ENCODE peak calls at places on chromosomes 11 and 22, in four cellular contexts. M is lower leg skin, S is testis, Y is stomach. L is an unnamed sample.

GRCh38 chr11:117071344-117071787 is 26.9 kb downstream of the SIK3 start:
- DNase-seq in M (peak), S (peak), Y (peak), L (no peak)

GRCh38 chr11:126391970-126392637 is 36.6 kb downstream of the ST3GAL4 start:
- DNase-seq in M (no peak), S (no peak), Y (no peak), L (no peak)

GRCh38 chr11:87712802-87713202 is 462.4 kb downstream of the RAB38 start:
- DNase-seq in M (no peak), S (no peak), Y (no peak), L (no peak)

GRCh38 chr11:107591098-107591445 is at the start of gene ELMOD1:
- DNase-seq in M (no peak), S (peak), Y (no peak), L (no peak)

GRCh38 chr22:22031183-22031560 is 48.6 kb upstream of the TOP3B start:
- DNase-seq in M (no peak), S (no peak), Y (no peak), L (no peak)

GRCh38 chr11:14329702-14330101 is 29.3 kb downstream of the RRAS2 start:
- DNase-seq in M (no peak), S (no peak), Y (no peak), L (no peak)

GRCh38 chr11:121206810-121207209 is 85.8 kb upstream of the SC5D start:
- DNase-seq in M (no peak), S (no peak), Y (no peak), L (no peak)

GRCh38 chr22:49093192-49093880 is 734.3 kb downstream of the BRD1 start:
- DNase-seq in M (no peak), S (no peak), Y (no peak), L (no peak)

GRCh38 chr11:99937330-99937729 is 749.8 kb upstream of the ARHGAP42 start:
- DNase-seq in M (no peak), S (no peak), Y (no peak), L (no peak)

GRCh38 chr22:50523806-50524663 is 1.4 kb downstream of the SCO2 start:
- DNase-seq in M (no peak), S (no peak), Y (no peak), L (no peak)

GRCh38 chr11:9601041-9601875 is 27.8 kb downstream of the WEE1 start:
- DNase-seq in M (no peak), S (no peak), Y (no peak), L (no peak)

GRCh38 chr22:40324468-40325305 is 21.6 kb upstream of the ADSL start:
- DNase-seq in M (no peak), S (no peak), Y (peak), L (no peak)

GRCh38 chr11:76962583-76963416 is 71.4 kb upstream of the B3GNT6 start:
- DNase-seq in M (no peak), S (no peak), Y (peak), L (no peak)

GRCh38 chr11:61057615-61058014 is 44.7 kb upstream of the CD5 start:
- DNase-seq in M (no peak), S (no peak), Y (no peak), L (no peak)

GRCh38 chr11:44775366-44776356 is 48.9 kb downstream of the TSPAN18 start:
- DNase-seq in M (no peak), S (peak), Y (peak), L (no peak)

GRCh38 chr11:82927264-82927880 is 25.8 kb downstream of the DDIAS start:
- DNase-seq in M (no peak), S (no peak), Y (no peak), L (no peak)

GRCh38 chr11:111499483-111499882 is 12.7 kb downstream of the BTG4 start:
- DNase-seq in M (no peak), S (no peak), Y (no peak), L (no peak)

GRCh38 chr22:36081023-36081431 is 52.4 kb upstream of the RBFOX2 start:
- DNase-seq in M (peak), S (no peak), Y (no peak), L (no peak)

GRCh38 chr11:33387996-33388395 is 130.8 kb downstream of the HIPK3 start:
- DNase-seq in M (no peak), S (no peak), Y (no peak), L (peak)

DNA sequence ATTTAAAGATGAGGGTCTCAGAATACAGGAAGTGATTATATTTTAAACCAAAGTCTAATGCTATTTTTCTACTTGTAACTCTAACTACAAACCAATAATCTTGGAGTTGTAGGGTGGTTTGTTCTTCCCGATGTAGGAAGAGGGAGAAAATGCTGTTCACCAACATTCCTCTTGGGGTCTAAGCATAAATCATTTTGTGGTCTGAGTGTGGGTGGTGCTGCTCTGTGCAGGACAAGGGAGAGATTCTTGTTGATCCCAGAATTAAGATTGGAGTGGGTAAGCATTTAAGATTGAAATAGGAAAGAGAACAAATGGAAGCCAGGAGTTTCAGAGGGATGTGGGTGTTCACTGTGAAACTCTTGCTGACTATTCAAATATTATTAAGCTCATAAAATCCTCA is 38.6 kb upstream of the MMP13 start:
- DNase-seq in M (no peak), S (no peak), Y (no peak), L (no peak)
- TF ChIP-seq CTCF in M (no peak), S (no peak), Y (no peak), L (no peak)

GRCh38 chr22:44270556-44270880 is 42.2 kb downstream of the SHISAL1 start:
- DNase-seq in M (no peak), S (no peak), Y (no peak), L (no peak)

GRCh38 chr22:44272330-44272729 is 40.4 kb downstream of the SHISAL1 start:
- DNase-seq in M (no peak), S (no peak), Y (no peak), L (no peak)

GRCh38 chr22:44269757-44270555 is 42.8 kb downstream of the SHISAL1 start:
- DNase-seq in M (no peak), S (no peak), Y (no peak), L (no peak)

GRCh38 chr22:44269117-44269498 is 43.6 kb downstream of the SHISAL1 start:
- DNase-seq in M (no peak), S (no peak), Y (no peak), L (no peak)

GRCh38 chr22:44271010-44271500 is 41.7 kb downstream of the SHISAL1 start:
- DNase-seq in M (no peak), S (no peak), Y (no peak), L (no peak)
- TF ChIP-seq CTCF in M (no peak), S (no peak), Y (no peak), L (no peak)

GRCh38 chr11:73995731-73996130 is 13.1 kb upstream of the UCP2 start:
- DNase-seq in M (no peak), S (no peak), Y (no peak), L (no peak)

GRCh38 chr11:73998846-73999575 is 9.9 kb downstream of the UCP3 start:
- DNase-seq in M (no peak), S (no peak), Y (no peak), L (no peak)

GRCh38 chr11:73996161-73996747 is 12.6 kb downstream of the UCP3 start:
- DNase-seq in M (no peak), S (no peak), Y (no peak), L (no peak)

GRCh38 chr11:73995247-73995646 is 12.6 kb upstream of the UCP2 start:
- DNase-seq in M (no peak), S (no peak), Y (no peak), L (no peak)

DNA sequence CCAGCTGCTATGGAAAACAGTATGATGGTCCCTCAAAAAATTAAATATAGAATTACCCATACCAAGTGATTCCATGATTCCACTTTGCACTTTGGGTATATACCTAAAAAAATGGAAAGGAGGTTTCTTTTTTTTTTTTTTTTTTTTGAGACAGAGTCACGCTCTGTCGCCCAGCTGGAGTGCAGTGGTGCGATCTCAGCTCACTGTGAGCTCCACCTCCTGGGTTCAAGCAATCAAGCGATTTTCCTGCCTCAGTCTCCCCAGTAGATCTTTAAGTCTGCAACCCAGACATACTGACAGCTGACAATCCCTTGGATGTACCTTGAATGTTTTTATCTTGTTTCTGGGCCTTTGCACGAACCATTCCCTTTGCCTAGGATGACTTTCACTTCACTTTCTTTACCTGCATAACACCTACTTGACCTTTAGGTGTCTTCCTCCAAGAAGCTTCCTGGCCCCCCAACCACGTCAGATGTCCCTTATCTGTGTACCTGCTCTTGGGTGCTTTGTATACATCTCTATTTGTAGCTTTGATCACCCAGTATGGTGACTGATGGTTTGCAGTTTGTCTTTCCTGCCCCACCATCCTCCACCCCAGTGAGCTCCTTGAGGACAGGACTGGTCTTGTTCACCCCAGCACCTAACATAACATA is 11.6 kb downstream of the UCP3 start:
- DNase-seq in M (no peak), S (no peak), Y (no peak), L (no peak)
- TF ChIP-seq CTCF in M (no peak), S (no peak), Y (no peak), L (no peak)

GRCh38 chr22:20259336-20259705 is 8.8 kb downstream of the RTN4R start:
- DNase-seq in M (no peak), S (no peak), Y (no peak), L (no peak)

GRCh38 chr22:20257474-20258299 is 10.4 kb downstream of the RTN4R start:
- DNase-seq in M (no peak), S (no peak), Y (no peak), L (no peak)

GRCh38 chr22:20256562-20257473 is 11.3 kb downstream of the RTN4R start:
- DNase-seq in M (no peak), S (no peak), Y (no peak), L (no peak)

GRCh38 chr22:20260071-20260722 is 7.9 kb downstream of the RTN4R start:
- DNase-seq in M (no peak), S (no peak), Y (no peak), L (no peak)

GRCh38 chr22:20258584-20259335 is 9.4 kb downstream of the RTN4R start:
- DNase-seq in M (no peak), S (no peak), Y (no peak), L (no peak)
- TF ChIP-seq CTCF in M (no peak), S (no peak), Y (no peak), L (peak)